ENCODE peak calls at places on chromosomes 4 and X, in five cellular contexts. S is activated CD8-positive, alpha-beta memory T cell treated with anti-CD3 and anti-CD28 coated beads, Interleukin-2, amount 50 U/mL, for 48 hours; W is HT1080; N is BJ; T is fibroblast of lung. D is an unnamed sample.

GRCh38 chr4:86294883-86295282 is 65.0 kb downstream of the MAPK10 start:
- DNase-seq in T (no peak), N (no peak), W (no peak), S (no peak), D (no peak)

GRCh38 chr4:120754590-120754989 is 167.9 kb downstream of the PRDM5 start:
- DNase-seq in W (no peak), S (no peak), T (no peak), N (no peak), D (no peak)

GRCh38 chr4:6620891-6621555 is 19.5 kb upstream of the MRFAP1 start:
- DNase-seq in T (no peak), S (no peak), W (no peak), N (no peak), D (no peak)

GRCh38 chr4:76589872-76590846 is 155.1 kb downstream of the SHROOM3 start:
- DNase-seq in N (peak; percentile 95), W (peak; percentile 92), S (no peak), T (peak; percentile 99), D (peak; percentile 75)

GRCh38 chrX:73577368-73577767 is 14.4 kb downstream of the CHIC1 start:
- DNase-seq in S (no peak), W (peak; percentile 79), N (peak; percentile 22), T (peak; percentile 86), D (peak; percentile 82)

GRCh38 chr4:11606078-11606477 is 177.4 kb upstream of the HS3ST1 start:
- DNase-seq in N (no peak), W (no peak), S (no peak), T (no peak), D (peak; percentile 61)

GRCh38 chr4:1400861-1401408 is 5.3 kb downstream of the NKX1-1 start:
- DNase-seq in S (no peak), W (no peak), N (no peak), T (no peak), D (no peak)

GRCh38 chr4:95250544-95251137 is 298.1 kb downstream of the UNC5C start:
- DNase-seq in S (no peak), T (no peak), W (no peak), N (no peak), D (peak; percentile 81)

GRCh38 chr4:18689308-18689915 is 667.9 kb upstream of the LCORL start:
- DNase-seq in N (peak; percentile 12), S (peak; percentile 60), W (peak; percentile 49), T (peak; percentile 40), D (peak; percentile 28)

GRCh38 chr4:180617203-180617602 is 1626.0 kb upstream of the TENM3 start:
- DNase-seq in N (no peak), T (peak; percentile 49), W (peak; percentile 60), S (no peak), D (peak; percentile 2)

GRCh38 chrX:129661369-129661768 is 6.6 kb upstream of the APLN start:
- DNase-seq in T (no peak), S (no peak), N (no peak), W (no peak), D (no peak)

GRCh38 chr4:5238106-5238505 is 186.8 kb downstream of the STK32B start:
- DNase-seq in S (no peak), T (peak; percentile 64), N (peak; percentile 76), W (no peak), D (no peak)

GRCh38 chr4:183960912-183961569 is 55.9 kb downstream of the STOX2 start:
- DNase-seq in W (no peak), T (no peak), N (no peak), S (no peak), D (no peak)

GRCh38 chr4:124085561-124086180 is 626.9 kb downstream of the ANKRD50 start:
- DNase-seq in N (no peak), W (no peak), S (no peak), T (peak; percentile 91), D (no peak)

GRCh38 chr4:10762541-10762940 is 78.0 kb upstream of the CLNK start:
- DNase-seq in N (peak; percentile 9), W (peak; percentile 99), T (peak; percentile 99), S (no peak), D (no peak)

GRCh38 chr4:144338148-144338547 is 197.6 kb upstream of the GYPA start:
- DNase-seq in N (no peak), W (no peak), S (no peak), T (no peak), D (no peak)

D was measured in mammary epithelial cell.